ENCODE peak calls at places on chromosomes 4 and X, in nine cellular contexts. M is Ammon's horn; B is epithelial cell of esophagus; S is lower leg skin; X is activated CD8-positive, alpha-beta memory T cell treated with anti-CD3 and anti-CD28 coated beads, Interleukin-2, amount 50 U/mL, for 48 hours; W is stimulated activated naive CD8-positive, alpha-beta T cell treated with anti-CD3 and anti-CD28 coated beads, Interleukin-15, Interleukin-2, amounts not matched to agents 100 U/mL and 50 U/mL, for 24 hours; Z is NCI-H1417 treated with DMSO at 0.1 percent for 48 hours; U is amygdala; D is NCI-H345. I is an unnamed sample.

GRCh38 chr4:118981839-118982381 is 93.3 kb downstream of the SYNPO2 start:
- DNase-seq in S (peak), X (peak), M (peak), U (no peak), D (peak), B (peak), W (peak), Z (peak), I (peak)

GRCh38 chr4:105472871-105473339 is 957 bp downstream of the PPA2 start:
- DNase-seq in S (no peak), D (peak), W (no peak), U (no peak), Z (no peak), B (peak), M (no peak), X (no peak), I (no peak)

GRCh38 chr4:153223418-153223792 is 19.2 kb downstream of the TRIM2 start:
- DNase-seq in M (no peak), S (no peak), X (no peak), U (no peak), W (no peak), B (peak), Z (no peak), D (no peak), I (no peak)

GRCh38 chrX:39903343-39903742 is 194.4 kb downstream of the BCOR start:
- DNase-seq in D (no peak), B (peak), S (no peak), X (no peak), W (no peak), M (no peak), U (no peak), Z (no peak), I (no peak)

GRCh38 chr4:10063544-10064300 is 42.4 kb upstream of the SLC2A9 start:
- DNase-seq in M (peak), X (no peak), B (peak), U (peak), W (no peak), S (peak), Z (no peak), D (peak), I (peak)

GRCh38 chr4:124118061-124118460 is 594.5 kb downstream of the ANKRD50 start:
- DNase-seq in W (no peak), D (no peak), U (no peak), B (no peak), S (no peak), X (no peak), Z (no peak), M (no peak), I (no peak)

GRCh38 chr4:119053245-119053644 is 82.4 kb upstream of the MYOZ2 start:
- DNase-seq in B (no peak), S (no peak), W (no peak), Z (no peak), D (no peak), X (no peak), M (no peak), U (no peak), I (no peak)

GRCh38 chr4:152316969-152317368 is 218.9 kb downstream of the FBXW7 start:
- DNase-seq in X (no peak), Z (no peak), D (peak), W (no peak), B (no peak), U (no peak), M (no peak), S (no peak), I (no peak)

GRCh38 chr4:108590776-108591175 is 29.6 kb upstream of the RPL34 start:
- DNase-seq in Z (no peak), X (no peak), M (no peak), W (no peak), U (no peak), D (no peak), B (no peak), S (no peak), I (no peak)

GRCh38 chr4:157984285-157984911 is 188.4 kb downstream of the GASK1B start:
- DNase-seq in X (no peak), W (no peak), S (no peak), U (no peak), B (peak), Z (no peak), M (no peak), D (no peak), I (no peak)

GRCh38 chrX:41116948-41117347 is 31.7 kb downstream of the USP9X start:
- DNase-seq in X (no peak), Z (no peak), S (no peak), U (no peak), W (no peak), M (no peak), B (peak), D (no peak), I (no peak)

GRCh38 chrX:110042521-110042920 is 39.6 kb downstream of the TMEM164 start:
- DNase-seq in W (no peak), U (no peak), D (no peak), B (peak), Z (no peak), M (no peak), X (no peak), S (no peak), I (no peak)

GRCh38 chrX:18927558-18927957 is 56.4 kb downstream of the PHKA2 start:
- DNase-seq in U (no peak), X (no peak), B (no peak), W (no peak), D (peak), M (no peak), Z (peak), S (no peak), I (no peak)

GRCh38 chr4:147340111-147340510 is 140.8 kb upstream of the EDNRA start:
- DNase-seq in D (no peak), U (no peak), M (no peak), W (no peak), B (peak), S (no peak), Z (no peak), X (no peak), I (no peak)

GRCh38 chr4:187389420-187389819 is 606.2 kb upstream of the ZFP42 start:
- DNase-seq in D (no peak), U (no peak), Z (no peak), M (no peak), B (no peak), X (no peak), W (no peak), S (no peak), I (no peak)

GRCh38 chr4:783133-783541 is 42.8 kb downstream of the CPLX1 start:
- DNase-seq in S (no peak), Z (no peak), D (no peak), W (no peak), X (no peak), U (no peak), M (no peak), B (no peak), I (no peak)

GRCh38 chr4:63620271-63620670 is 789.0 kb downstream of the TECRL start:
- DNase-seq in M (no peak), B (no peak), D (peak), X (no peak), U (no peak), Z (peak), W (no peak), S (no peak), I (no peak)

GRCh38 chr4:6204098-6204497 is 3.7 kb upstream of the JAKMIP1 start:
- DNase-seq in W (no peak), X (no peak), B (no peak), Z (no peak), M (no peak), S (no peak), D (no peak), U (no peak), I (no peak)

GRCh38 chrX:13669246-13669689 is 16.3 kb downstream of the TCEANC start:
- DNase-seq in W (peak), U (no peak), S (peak), D (peak), X (no peak), B (peak), M (no peak), Z (no peak), I (peak)

GRCh38 chrX:12702509-12703091 is 88.6 kb upstream of the PRPS2 start:
- DNase-seq in W (peak), M (no peak), S (no peak), Z (no peak), B (peak), U (no peak), D (peak), X (no peak), I (no peak)

GRCh38 chr4:83894831-83895230 is 358.9 kb downstream of the GPAT3 start:
- DNase-seq in D (no peak), M (no peak), U (no peak), W (no peak), X (no peak), Z (no peak), S (no peak), B (no peak), I (no peak)

GRCh38 chr4:74667438-74667837 is 126.9 kb downstream of the BTC start:
- DNase-seq in S (no peak), U (no peak), B (no peak), Z (no peak), D (no peak), W (no peak), M (no peak), X (no peak), I (no peak)

GRCh38 chr4:4200624-4201023 is 26.1 kb downstream of the OTOP1 start:
- DNase-seq in X (no peak), D (no peak), W (no peak), U (no peak), Z (no peak), S (no peak), B (no peak), M (no peak), I (no peak)

GRCh38 chr4:186132577-186133277 is 28.2 kb downstream of the FAM149A start:
- DNase-seq in B (peak), M (no peak), X (no peak), S (no peak), W (no peak), D (no peak), U (no peak), Z (no peak), I (peak)

GRCh38 chr4:5930456-5930855 is 37.6 kb upstream of the CRMP1 start:
- DNase-seq in D (no peak), Z (no peak), U (no peak), B (no peak), M (no peak), X (no peak), S (no peak), W (no peak), I (no peak)

GRCh38 chrX:65745992-65746391 is 78.5 kb downstream of the MSN start:
- DNase-seq in U (no peak), B (peak), M (no peak), W (no peak), S (no peak), X (no peak), D (no peak), Z (no peak), I (no peak)

GRCh38 chrX:153726286-153727107 is 1.8 kb downstream of the ABCD1 start:
- DNase-seq in W (peak), M (peak), U (no peak), D (peak), X (no peak), S (peak), Z (no peak), B (no peak), I (peak)

GRCh38 chrX:71315917-71316316 is 14.4 kb downstream of the ITGB1BP2 start:
- DNase-seq in X (no peak), Z (no peak), D (no peak), W (no peak), M (no peak), U (no peak), S (no peak), B (no peak), I (no peak)

GRCh38 chr4:17544831-17545234 is 29.9 kb downstream of the CLRN2 start:
- DNase-seq in W (no peak), D (peak), S (no peak), X (no peak), M (peak), U (no peak), B (no peak), Z (peak), I (no peak)

GRCh38 chrX:39869846-39870601 is 227.7 kb downstream of the BCOR start:
- DNase-seq in D (no peak), Z (no peak), M (no peak), W (peak), S (no peak), U (no peak), B (peak), X (peak), I (no peak)

GRCh38 chrX:95505721-95506120 is 1178.9 kb upstream of the DIAPH2 start:
- DNase-seq in M (no peak), B (peak), U (no peak), W (no peak), D (no peak), X (no peak), Z (no peak), S (no peak), I (no peak)

GRCh38 chr4:7101692-7102515 is 34.0 kb upstream of the GRPEL1 start:
- DNase-seq in Z (peak), S (peak), D (peak), W (peak), B (peak), M (peak), X (peak), U (peak), I (peak)